ENCODE peak calls at places on chromosome 7, in five cellular contexts. One of them, this sample, is unnamed.

GRCh38 chr7:71735961-71736556 is 604.1 kb downstream of the GALNT17 start:
- DNase-seq in MM.1S: peak
- DNase-seq in OCI-LY7: peak
- DNase-seq in IMR-90: peak
- DNase-seq in DND-41: peak
- DNase-seq in this sample: peak

GRCh38 chr7:45443263-45443662 is 130.9 kb upstream of the ADCY1 start:
- DNase-seq in MM.1S: no peak
- DNase-seq in OCI-LY7: no peak
- DNase-seq in IMR-90: no peak
- DNase-seq in DND-41: no peak
- DNase-seq in this sample: no peak

GRCh38 chr7:85023066-85023687 is 163.7 kb downstream of the SEMA3D start:
- DNase-seq in MM.1S: peak
- DNase-seq in OCI-LY7: peak
- DNase-seq in IMR-90: peak
- DNase-seq in DND-41: peak
- DNase-seq in this sample: peak

GRCh38 chr7:140403878-140404564 is at the start of gene RAB19:
- DNase-seq in MM.1S: peak
- DNase-seq in OCI-LY7: no peak
- DNase-seq in IMR-90: no peak
- DNase-seq in DND-41: peak
- DNase-seq in this sample: no peak

GRCh38 chr7:118185163-118185860 is 1.3 kb downstream of the LSM8 start:
- DNase-seq in MM.1S: no peak
- DNase-seq in OCI-LY7: peak
- DNase-seq in IMR-90: peak
- DNase-seq in DND-41: no peak
- DNase-seq in this sample: no peak

GRCh38 chr7:141477866-141478265 is 73.3 kb upstream of the AGK start:
- DNase-seq in MM.1S: no peak
- DNase-seq in OCI-LY7: no peak
- DNase-seq in IMR-90: no peak
- DNase-seq in DND-41: no peak
- DNase-seq in this sample: no peak

GRCh38 chr7:148541891-148542504 is 48.6 kb upstream of the C7orf33 start:
- DNase-seq in MM.1S: no peak
- DNase-seq in OCI-LY7: no peak
- DNase-seq in IMR-90: no peak
- DNase-seq in DND-41: no peak
- DNase-seq in this sample: no peak

GRCh38 chr7:154610903-154611302 is 392.0 kb downstream of the PAXIP1 start:
- DNase-seq in MM.1S: no peak
- DNase-seq in OCI-LY7: no peak
- DNase-seq in IMR-90: no peak
- DNase-seq in DND-41: no peak
- DNase-seq in this sample: no peak

GRCh38 chr7:75971961-75972763 is 22.2 kb downstream of the TMEM120A start:
- DNase-seq in MM.1S: no peak
- DNase-seq in OCI-LY7: no peak
- DNase-seq in IMR-90: no peak
- DNase-seq in DND-41: no peak
- DNase-seq in this sample: no peak

GRCh38 chr7:134907000-134907399 is 79.3 kb upstream of the AGBL3 start:
- DNase-seq in MM.1S: no peak
- DNase-seq in OCI-LY7: no peak
- DNase-seq in IMR-90: no peak
- DNase-seq in DND-41: no peak
- DNase-seq in this sample: no peak

GRCh38 chr7:82481499-82482097 is 38.0 kb upstream of the CACNA2D1 start:
- DNase-seq in MM.1S: peak
- DNase-seq in OCI-LY7: peak
- DNase-seq in IMR-90: peak
- DNase-seq in DND-41: no peak
- DNase-seq in this sample: no peak

GRCh38 chr7:140238778-140239652 is 62.2 kb upstream of the KDM7A start:
- DNase-seq in MM.1S: no peak
- DNase-seq in OCI-LY7: no peak
- DNase-seq in IMR-90: no peak
- DNase-seq in DND-41: no peak
- DNase-seq in this sample: no peak

GRCh38 chr7:23471090-23471859 is 984 bp upstream of the IGF2BP3 start:
- DNase-seq in MM.1S: no peak
- DNase-seq in OCI-LY7: peak
- DNase-seq in IMR-90: peak
- DNase-seq in DND-41: peak
- DNase-seq in this sample: peak

GRCh38 chr7:140635345-140635744 is 5.3 kb downstream of the DENND2A start:
- DNase-seq in MM.1S: no peak
- DNase-seq in OCI-LY7: no peak
- DNase-seq in IMR-90: no peak
- DNase-seq in DND-41: no peak
- DNase-seq in this sample: no peak

GRCh38 chr7:30799976-30800661 is 28.9 kb downstream of the MINDY4 start:
- DNase-seq in MM.1S: no peak
- DNase-seq in OCI-LY7: no peak
- DNase-seq in IMR-90: no peak
- DNase-seq in DND-41: no peak
- DNase-seq in this sample: no peak

GRCh38 chr7:132451161-132451560 is 125.1 kb downstream of the PLXNA4 start:
- DNase-seq in MM.1S: no peak
- DNase-seq in OCI-LY7: no peak
- DNase-seq in IMR-90: no peak
- DNase-seq in DND-41: no peak
- DNase-seq in this sample: no peak

GRCh38 chr7:116169060-116169459 is 41.3 kb upstream of the TES start:
- DNase-seq in MM.1S: no peak
- DNase-seq in OCI-LY7: no peak
- DNase-seq in IMR-90: peak
- DNase-seq in DND-41: no peak
- DNase-seq in this sample: no peak

GRCh38 chr7:2954433-2954853 is 89.2 kb downstream of the CARD11 start:
- DNase-seq in MM.1S: no peak
- DNase-seq in OCI-LY7: no peak
- DNase-seq in IMR-90: no peak
- DNase-seq in DND-41: no peak
- DNase-seq in this sample: no peak

GRCh38 chr7:102434039-102434481 is 685 bp downstream of the ORAI2 start:
- DNase-seq in MM.1S: peak
- DNase-seq in OCI-LY7: peak
- DNase-seq in IMR-90: peak
- DNase-seq in DND-41: peak
- DNase-seq in this sample: no peak

GRCh38 chr7:6271694-6272371 is 591 bp downstream of the CYTH3 start:
- DNase-seq in MM.1S: no peak
- DNase-seq in OCI-LY7: peak
- DNase-seq in IMR-90: no peak
- DNase-seq in DND-41: peak
- DNase-seq in this sample: no peak

GRCh38 chr7:43621729-43622448 is 39.0 kb downstream of the STK17A start:
- DNase-seq in MM.1S: no peak
- DNase-seq in OCI-LY7: no peak
- DNase-seq in IMR-90: no peak
- DNase-seq in DND-41: no peak
- DNase-seq in this sample: no peak
- H3K4me2 ChIP-seq in MM.1S: no peak
- H3K4me2 ChIP-seq in OCI-LY7: peak
- H3K4me2 ChIP-seq in IMR-90: no peak
- H3K4me2 ChIP-seq in DND-41: no peak
- H3K4me2 ChIP-seq in this sample: no peak

GRCh38 chr7:51162724-51163329 is 153.8 kb downstream of the COBL start:
- DNase-seq in MM.1S: peak
- DNase-seq in OCI-LY7: peak
- DNase-seq in IMR-90: peak
- DNase-seq in DND-41: peak
- DNase-seq in this sample: peak
- H3K4me2 ChIP-seq in MM.1S: no peak
- H3K4me2 ChIP-seq in OCI-LY7: no peak
- H3K4me2 ChIP-seq in IMR-90: no peak
- H3K4me2 ChIP-seq in DND-41: no peak
- H3K4me2 ChIP-seq in this sample: no peak

DNA sequence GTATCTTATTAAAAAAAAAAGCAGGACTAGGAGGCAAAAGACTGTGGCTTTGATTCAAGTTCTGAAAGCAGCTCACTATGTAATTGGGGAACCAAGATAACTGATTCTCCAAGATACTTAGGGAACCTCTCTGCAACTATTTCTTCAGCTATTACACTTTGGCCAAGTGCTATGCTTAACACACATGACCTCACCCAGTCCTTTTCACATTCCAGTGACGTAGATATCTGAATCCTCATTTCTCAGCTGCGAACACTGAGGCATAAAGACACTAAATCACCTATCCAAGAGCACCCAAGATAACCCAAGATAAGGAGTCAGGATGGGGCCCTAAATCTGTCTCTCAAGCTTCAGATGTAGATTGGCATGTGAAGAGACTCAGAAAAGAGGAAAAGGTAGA is 133.6 kb downstream of the GLI3 start:
- DNase-seq in MM.1S: no peak
- DNase-seq in OCI-LY7: no peak
- DNase-seq in IMR-90: peak
- DNase-seq in DND-41: no peak
- DNase-seq in this sample: no peak
- H3K4me2 ChIP-seq in MM.1S: no peak
- H3K4me2 ChIP-seq in OCI-LY7: no peak
- H3K4me2 ChIP-seq in IMR-90: no peak
- H3K4me2 ChIP-seq in DND-41: no peak
- H3K4me2 ChIP-seq in this sample: no peak

GRCh38 chr7:70301673-70302072 is 703.4 kb downstream of the AUTS2 start:
- DNase-seq in MM.1S: no peak
- DNase-seq in OCI-LY7: no peak
- DNase-seq in IMR-90: no peak
- DNase-seq in DND-41: peak
- DNase-seq in this sample: no peak
- H3K4me2 ChIP-seq in MM.1S: no peak
- H3K4me2 ChIP-seq in OCI-LY7: no peak
- H3K4me2 ChIP-seq in IMR-90: no peak
- H3K4me2 ChIP-seq in DND-41: no peak
- H3K4me2 ChIP-seq in this sample: no peak

DNA sequence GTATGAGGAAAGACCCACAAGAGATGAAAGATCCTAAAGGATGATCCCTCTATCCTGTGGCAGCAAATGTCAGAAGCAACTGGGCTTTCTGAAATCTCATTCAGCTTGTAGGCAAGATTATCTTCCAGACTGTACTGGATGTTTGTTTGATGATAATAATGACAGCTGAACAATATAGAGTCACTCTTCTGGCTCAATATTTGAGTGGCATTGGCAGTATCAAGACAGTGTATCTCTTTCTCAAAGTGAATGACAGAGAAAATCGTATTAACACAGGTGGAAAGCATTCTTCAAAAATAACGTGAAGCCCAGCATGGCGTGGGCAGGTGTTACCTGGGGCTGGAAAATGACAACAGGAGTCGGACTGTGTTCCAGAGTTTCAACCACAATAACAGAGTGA is 114.5 kb downstream of the GPR37 start:
- DNase-seq in MM.1S: no peak
- DNase-seq in OCI-LY7: no peak
- DNase-seq in IMR-90: no peak
- DNase-seq in DND-41: no peak
- DNase-seq in this sample: no peak
- H3K4me2 ChIP-seq in MM.1S: no peak
- H3K4me2 ChIP-seq in OCI-LY7: no peak
- H3K4me2 ChIP-seq in IMR-90: no peak
- H3K4me2 ChIP-seq in DND-41: no peak
- H3K4me2 ChIP-seq in this sample: no peak

DNA sequence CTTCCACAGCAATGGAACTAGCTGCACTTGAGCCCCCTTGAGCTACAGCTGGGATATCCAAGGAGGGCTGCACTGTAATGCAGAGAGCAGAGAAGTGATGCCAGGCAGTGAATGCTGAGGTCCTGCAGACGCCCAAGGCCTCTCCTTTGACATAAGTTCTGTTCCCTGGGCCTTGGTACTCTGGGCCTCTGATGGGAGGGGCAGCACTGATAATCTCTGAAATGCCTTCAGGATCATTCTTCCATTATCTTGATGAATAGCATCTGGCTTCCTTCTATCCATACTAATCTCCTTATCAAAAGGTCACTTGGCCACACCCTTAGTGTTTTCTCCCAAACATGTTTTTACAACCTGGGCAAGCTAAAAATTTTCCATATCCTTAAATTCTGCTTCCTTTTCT is 6.9 kb downstream of the GRB10 start:
- DNase-seq in MM.1S: no peak
- DNase-seq in OCI-LY7: no peak
- DNase-seq in IMR-90: no peak
- DNase-seq in DND-41: no peak
- DNase-seq in this sample: no peak
- H3K4me2 ChIP-seq in MM.1S: no peak
- H3K4me2 ChIP-seq in OCI-LY7: no peak
- H3K4me2 ChIP-seq in IMR-90: no peak
- H3K4me2 ChIP-seq in DND-41: no peak
- H3K4me2 ChIP-seq in this sample: no peak